ENCODE peak calls at places on chromosome 17, in five cellular contexts. One of them, this sample, is unnamed. For H3K79me2, the result is how much of the 10 kb centered on the place peaks cover.

GRCh38 chr17:20074001-20074400 is 64.8 kb downstream of the SPECC1 start:
- DNase-seq in PC-3: no peak
- DNase-seq in OCI-LY7: no peak
- DNase-seq in trophoblast cell: no peak
- DNase-seq in GM23338: no peak
- DNase-seq in this sample: no peak

GRCh38 chr17:70111201-70111600 is 36.2 kb downstream of the KCNJ16 start:
- DNase-seq in PC-3: no peak
- DNase-seq in OCI-LY7: no peak
- DNase-seq in trophoblast cell: no peak
- DNase-seq in GM23338: no peak
- DNase-seq in this sample: no peak

GRCh38 chr17:16439303-16439791 is 24.0 kb downstream of the TRPV2 start:
- DNase-seq in PC-3: no peak
- DNase-seq in OCI-LY7: peak
- DNase-seq in trophoblast cell: no peak
- DNase-seq in GM23338: no peak
- DNase-seq in this sample: no peak

GRCh38 chr17:8126306-8127066 is 2.6 kb upstream of the HES7 start:
- DNase-seq in PC-3: peak
- DNase-seq in OCI-LY7: peak
- DNase-seq in trophoblast cell: no peak
- DNase-seq in GM23338: peak
- DNase-seq in this sample: peak

GRCh38 chr17:3004150-3004801 is 59.1 kb downstream of the OR1D5 start:
- DNase-seq in PC-3: peak
- DNase-seq in OCI-LY7: peak
- DNase-seq in trophoblast cell: peak
- DNase-seq in GM23338: no peak
- DNase-seq in this sample: peak

GRCh38 chr17:17648762-17649161 is 32.5 kb upstream of the RAI1 start:
- DNase-seq in PC-3: no peak
- DNase-seq in OCI-LY7: no peak
- DNase-seq in trophoblast cell: no peak
- DNase-seq in GM23338: no peak
- DNase-seq in this sample: peak

GRCh38 chr17:75271955-75272847 is 1.2 kb upstream of the MIF4GD start:
- DNase-seq in PC-3: peak
- DNase-seq in OCI-LY7: peak
- DNase-seq in trophoblast cell: no peak
- DNase-seq in GM23338: no peak
- DNase-seq in this sample: no peak

GRCh38 chr17:44333371-44333770 is 8.7 kb upstream of the SLC25A39 start:
- DNase-seq in PC-3: no peak
- DNase-seq in OCI-LY7: no peak
- DNase-seq in trophoblast cell: no peak
- DNase-seq in GM23338: no peak
- DNase-seq in this sample: no peak

GRCh38 chr17:1861391-1862010 is 31.7 kb downstream of the RPA1 start:
- DNase-seq in PC-3: no peak
- DNase-seq in OCI-LY7: no peak
- DNase-seq in trophoblast cell: no peak
- DNase-seq in GM23338: no peak
- DNase-seq in this sample: no peak

GRCh38 chr17:40139566-40140058 is 725 bp upstream of the CASC3 start:
- DNase-seq in PC-3: no peak
- DNase-seq in OCI-LY7: no peak
- DNase-seq in trophoblast cell: no peak
- DNase-seq in GM23338: no peak
- DNase-seq in this sample: no peak

GRCh38 chr17:48055531-48056245 is 7.5 kb downstream of the NFE2L1 start:
- DNase-seq in PC-3: no peak
- DNase-seq in OCI-LY7: peak
- DNase-seq in trophoblast cell: no peak
- DNase-seq in GM23338: peak
- DNase-seq in this sample: peak

GRCh38 chr17:47636273-47637030 is 13.3 kb upstream of the KPNB1 start:
- DNase-seq in PC-3: no peak
- DNase-seq in OCI-LY7: no peak
- DNase-seq in trophoblast cell: no peak
- DNase-seq in GM23338: no peak
- DNase-seq in this sample: no peak

GRCh38 chr17:50311112-50311460 is 34.8 kb upstream of the XYLT2 start:
- DNase-seq in PC-3: no peak
- DNase-seq in OCI-LY7: no peak
- DNase-seq in trophoblast cell: no peak
- DNase-seq in GM23338: no peak
- DNase-seq in this sample: no peak

GRCh38 chr17:50312311-50312710 is 33.6 kb upstream of the XYLT2 start:
- DNase-seq in PC-3: no peak
- DNase-seq in OCI-LY7: no peak
- DNase-seq in trophoblast cell: no peak
- DNase-seq in GM23338: no peak
- DNase-seq in this sample: no peak

GRCh38 chr17:50308666-50309065 is 34.4 kb downstream of the TMEM92 start:
- DNase-seq in PC-3: no peak
- DNase-seq in OCI-LY7: no peak
- DNase-seq in trophoblast cell: no peak
- DNase-seq in GM23338: no peak
- DNase-seq in this sample: no peak

GRCh38 chr17:50311483-50311882 is 34.4 kb upstream of the XYLT2 start:
- DNase-seq in PC-3: no peak
- DNase-seq in OCI-LY7: no peak
- DNase-seq in trophoblast cell: no peak
- DNase-seq in GM23338: no peak
- DNase-seq in this sample: no peak

GRCh38 chr17:50310455-50311111 is 35.3 kb upstream of the XYLT2 start:
- DNase-seq in PC-3: no peak
- DNase-seq in OCI-LY7: no peak
- DNase-seq in trophoblast cell: no peak
- DNase-seq in GM23338: no peak
- DNase-seq in this sample: no peak
- H3K4me3 ChIP-seq in PC-3: no peak
- H3K4me3 ChIP-seq in OCI-LY7: no peak
- H3K4me3 ChIP-seq in trophoblast cell: no peak
- H3K4me3 ChIP-seq in GM23338: no peak
- H3K4me3 ChIP-seq in this sample: no peak

DNA sequence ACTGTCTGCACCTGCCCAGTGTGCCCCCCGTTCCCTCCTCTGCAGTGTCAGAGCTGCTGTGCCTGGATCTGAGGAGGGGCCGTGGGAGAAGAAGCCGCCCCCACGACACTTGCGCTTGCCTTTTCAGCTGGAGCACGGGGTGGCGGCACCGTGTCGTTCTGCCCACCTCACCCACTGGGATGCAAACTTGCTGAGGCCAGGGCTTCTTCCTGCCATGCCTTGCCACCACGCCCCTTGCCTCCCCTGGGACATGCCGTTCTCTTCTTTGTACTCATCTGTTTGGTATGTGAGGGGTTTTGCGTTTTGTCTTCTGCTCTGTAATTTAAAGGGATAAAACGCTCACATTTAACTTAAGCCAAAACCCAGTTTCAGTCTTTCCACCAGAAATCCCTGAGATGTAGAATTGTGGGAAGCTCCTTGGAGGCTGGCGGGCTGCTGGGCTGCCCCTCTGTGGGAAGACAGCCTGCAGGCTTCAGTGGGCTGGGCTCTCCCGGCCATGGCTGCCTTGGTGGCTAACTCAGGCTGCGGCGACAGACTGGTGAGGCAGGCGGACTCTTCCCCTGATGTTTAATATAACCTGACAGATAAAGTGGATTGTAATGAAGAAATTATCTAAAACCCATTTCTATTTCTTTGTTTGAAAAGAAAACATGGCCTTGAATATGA is 180.2 kb downstream of the RPTOR start:
- DNase-seq in PC-3: peak
- DNase-seq in OCI-LY7: no peak
- DNase-seq in trophoblast cell: no peak
- DNase-seq in GM23338: no peak
- DNase-seq in this sample: peak
- H3K79me2 ChIP-seq in PC-3: half or more
- H3K79me2 ChIP-seq in OCI-LY7: under half
- H3K79me2 ChIP-seq in trophoblast cell: under half
- H3K79me2 ChIP-seq in GM23338: half or more
- H3K79me2 ChIP-seq in this sample: under half

GRCh38 chr17:5118219-5118618 is 2.4 kb downstream of the USP6 start:
- DNase-seq in PC-3: no peak
- DNase-seq in OCI-LY7: no peak
- DNase-seq in trophoblast cell: no peak
- DNase-seq in GM23338: no peak
- DNase-seq in this sample: no peak
- H3K4me3 ChIP-seq in PC-3: no peak
- H3K4me3 ChIP-seq in OCI-LY7: no peak
- H3K4me3 ChIP-seq in trophoblast cell: no peak
- H3K4me3 ChIP-seq in GM23338: no peak
- H3K4me3 ChIP-seq in this sample: no peak

DNA sequence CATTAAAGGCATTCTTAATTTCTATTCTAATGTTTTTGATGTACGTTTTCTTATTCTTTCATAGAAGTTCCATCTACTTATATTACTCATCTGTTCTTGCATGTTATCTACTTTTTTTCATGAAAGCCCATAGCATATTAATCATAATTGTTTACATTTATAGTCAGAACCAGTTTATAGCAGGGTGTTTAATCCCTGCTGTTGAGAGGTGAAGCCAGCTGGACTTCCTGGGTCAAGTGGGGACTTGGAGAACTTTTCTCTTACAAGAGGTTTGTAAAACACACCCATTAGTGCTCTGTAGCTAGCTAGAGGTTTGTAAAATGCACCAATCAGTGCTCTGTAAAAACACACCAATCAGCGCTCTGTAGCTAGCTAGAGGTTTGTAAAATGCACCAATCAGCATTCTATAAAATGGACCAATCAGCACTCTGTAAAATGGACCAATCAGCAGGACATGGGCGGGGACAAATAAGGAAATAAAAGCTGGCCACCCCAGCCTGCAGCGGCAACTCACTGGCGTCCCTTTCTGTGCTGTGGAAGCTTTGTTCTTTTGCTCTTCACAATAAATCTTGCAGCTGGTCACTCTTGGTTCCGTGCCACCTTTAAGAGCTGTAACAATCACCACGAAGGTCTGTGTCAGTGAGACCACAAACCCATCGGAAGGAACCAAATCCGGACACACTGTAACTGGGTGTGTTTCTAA is 120.6 kb downstream of the TANC2 start:
- DNase-seq in PC-3: peak
- DNase-seq in OCI-LY7: no peak
- DNase-seq in trophoblast cell: no peak
- DNase-seq in GM23338: no peak
- DNase-seq in this sample: no peak
- H3K79me2 ChIP-seq in PC-3: under half
- H3K79me2 ChIP-seq in OCI-LY7: under half
- H3K79me2 ChIP-seq in trophoblast cell: under half
- H3K79me2 ChIP-seq in GM23338: under half
- H3K79me2 ChIP-seq in this sample: under half

GRCh38 chr17:51046527-51047384 is 73.9 kb downstream of the SPAG9 start:
- DNase-seq in PC-3: no peak
- DNase-seq in OCI-LY7: no peak
- DNase-seq in trophoblast cell: no peak
- DNase-seq in GM23338: peak
- DNase-seq in this sample: peak
- H3K4me3 ChIP-seq in PC-3: no peak
- H3K4me3 ChIP-seq in OCI-LY7: no peak
- H3K4me3 ChIP-seq in trophoblast cell: peak
- H3K4me3 ChIP-seq in GM23338: peak
- H3K4me3 ChIP-seq in this sample: peak

DNA sequence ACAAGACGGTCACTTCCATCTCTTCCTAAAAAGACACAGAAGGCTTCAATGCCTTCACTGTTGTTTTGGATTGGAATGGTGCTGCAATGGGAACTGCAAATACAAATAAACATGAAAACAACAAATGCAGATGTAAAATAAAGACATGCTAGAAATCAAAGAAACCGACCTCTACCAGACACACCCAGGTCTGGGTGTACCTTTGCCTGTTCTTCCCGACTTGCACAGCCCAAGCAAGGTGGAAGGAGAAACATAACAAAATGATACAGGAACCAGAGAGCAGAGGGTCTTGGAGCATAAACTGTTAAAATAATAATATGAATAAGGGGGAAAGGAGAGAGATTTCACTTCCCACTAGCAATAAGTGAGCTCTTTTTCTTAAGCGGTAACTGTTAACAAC is 17.3 kb downstream of the RFFL start:
- DNase-seq in PC-3: no peak
- DNase-seq in OCI-LY7: no peak
- DNase-seq in trophoblast cell: no peak
- DNase-seq in GM23338: no peak
- DNase-seq in this sample: no peak
- H3K79me2 ChIP-seq in PC-3: half or more
- H3K79me2 ChIP-seq in OCI-LY7: under half
- H3K79me2 ChIP-seq in trophoblast cell: under half
- H3K79me2 ChIP-seq in GM23338: under half
- H3K79me2 ChIP-seq in this sample: half or more

DNA sequence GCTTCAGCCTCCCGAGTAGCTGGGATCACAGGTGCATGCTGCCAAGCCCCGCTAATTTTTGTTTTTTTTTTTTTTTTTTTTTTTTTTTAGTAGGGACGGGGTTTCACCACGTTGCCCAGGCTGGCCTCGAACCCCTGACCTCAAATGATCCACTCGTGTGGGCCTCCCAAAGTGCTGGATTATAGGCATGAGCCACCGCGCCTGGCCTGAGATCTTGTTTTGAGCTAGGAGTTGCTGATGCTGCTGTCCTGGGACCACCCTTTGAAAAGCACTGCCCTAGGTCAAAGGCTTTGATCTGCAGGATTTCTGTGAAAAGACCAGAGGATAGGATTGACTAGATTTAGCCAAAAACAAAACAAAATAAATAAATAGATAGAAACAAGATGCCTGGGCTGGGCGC is 798 bp upstream of the SLC39A11 start:
- DNase-seq in PC-3: no peak
- DNase-seq in OCI-LY7: no peak
- DNase-seq in trophoblast cell: no peak
- DNase-seq in GM23338: no peak
- DNase-seq in this sample: no peak
- H3K4me3 ChIP-seq in PC-3: peak
- H3K4me3 ChIP-seq in OCI-LY7: no peak
- H3K4me3 ChIP-seq in trophoblast cell: no peak
- H3K4me3 ChIP-seq in GM23338: no peak
- H3K4me3 ChIP-seq in this sample: no peak

GRCh38 chr17:57485916-57486315 is 229.6 kb downstream of the MSI2 start:
- DNase-seq in PC-3: no peak
- DNase-seq in OCI-LY7: no peak
- DNase-seq in trophoblast cell: no peak
- DNase-seq in GM23338: no peak
- DNase-seq in this sample: no peak

GRCh38 chr17:57485566-57485865 is 229.2 kb downstream of the MSI2 start:
- DNase-seq in PC-3: no peak
- DNase-seq in OCI-LY7: no peak
- DNase-seq in trophoblast cell: no peak
- DNase-seq in GM23338: no peak
- DNase-seq in this sample: no peak

GRCh38 chr17:57486416-57486815 is 230.1 kb downstream of the MSI2 start:
- DNase-seq in PC-3: no peak
- DNase-seq in OCI-LY7: no peak
- DNase-seq in trophoblast cell: no peak
- DNase-seq in GM23338: no peak
- DNase-seq in this sample: no peak

GRCh38 chr17:57484081-57484666 is 227.9 kb downstream of the MSI2 start:
- DNase-seq in PC-3: no peak
- DNase-seq in OCI-LY7: no peak
- DNase-seq in trophoblast cell: peak
- DNase-seq in GM23338: no peak
- DNase-seq in this sample: no peak

GRCh38 chr17:57484826-57485565 is 228.7 kb downstream of the MSI2 start:
- DNase-seq in PC-3: no peak
- DNase-seq in OCI-LY7: no peak
- DNase-seq in trophoblast cell: no peak
- DNase-seq in GM23338: no peak
- DNase-seq in this sample: no peak
- H3K79me2 ChIP-seq in PC-3: under half
- H3K79me2 ChIP-seq in OCI-LY7: under half
- H3K79me2 ChIP-seq in trophoblast cell: under half
- H3K79me2 ChIP-seq in GM23338: under half
- H3K79me2 ChIP-seq in this sample: half or more

GRCh38 chr17:49315974-49316570 is 46.0 kb downstream of the ZNF652 start:
- DNase-seq in PC-3: peak
- DNase-seq in OCI-LY7: peak
- DNase-seq in trophoblast cell: no peak
- DNase-seq in GM23338: no peak
- DNase-seq in this sample: no peak
- H3K4me3 ChIP-seq in PC-3: peak
- H3K4me3 ChIP-seq in OCI-LY7: peak
- H3K4me3 ChIP-seq in trophoblast cell: no peak
- H3K4me3 ChIP-seq in GM23338: no peak
- H3K4me3 ChIP-seq in this sample: no peak